ENCODE peak calls at places on chromosomes 3 and 15, in ten cellular contexts. G is psoas muscle; U is H1; T is sigmoid colon; A is lower lobe of right lung; E is hepatocyte; B is prostate gland; Q is GM23248; R is GM23338; W is CD8-positive, alpha-beta memory T cell. Y is an unnamed sample.

GRCh38 chr3:183252973-183253363 is at the start of gene B3GNT5:
- DNase-seq in G (peak; percentile 49), U (no peak), T (peak; percentile 65), A (peak; percentile 90), E (peak; percentile 92), B (peak; percentile 91), Q (no peak), R (peak; percentile 84), W (peak; percentile 21), Y (peak; percentile 77)

GRCh38 chr3:184227481-184227935 is 1.9 kb upstream of the VWA5B2 start:
- DNase-seq in G (no peak), U (no peak), T (no peak), A (no peak), E (no peak), B (no peak), Q (peak; percentile 51), R (peak; percentile 72), W (peak; percentile 46), Y (no peak)

GRCh38 chr3:64443553-64444331 is 218.5 kb upstream of the PRICKLE2 start:
- DNase-seq in G (no peak), U (no peak), T (no peak), A (no peak), E (peak; percentile 53), B (no peak), Q (peak; percentile 89), R (no peak), W (no peak), Y (no peak)

GRCh38 chr3:102106421-102107097 is 257.2 kb downstream of the NFKBIZ start:
- DNase-seq in G (no peak), U (no peak), T (no peak), A (no peak), E (no peak), B (no peak), Q (peak; percentile 42), R (no peak), W (no peak), Y (no peak)

GRCh38 chr3:150899141-150899540 is 6.1 kb downstream of the MINDY4B start:
- DNase-seq in G (no peak), U (no peak), T (no peak), A (no peak), E (no peak), B (no peak), Q (no peak), R (no peak), W (no peak), Y (no peak)

GRCh38 chr3:144643778-144644191 is 672.2 kb downstream of the DIPK2A start:
- DNase-seq in G (no peak), U (no peak), T (no peak), A (no peak), E (peak; percentile 8), B (no peak), Q (peak; percentile 83), R (no peak), W (no peak), Y (no peak)

GRCh38 chr15:38611228-38611627 is 46.6 kb upstream of the RASGRP1 start:
- DNase-seq in G (no peak), U (no peak), T (no peak), A (no peak), E (no peak), B (no peak), Q (no peak), R (no peak), W (peak; percentile 41), Y (no peak)

GRCh38 chr3:197734667-197735318 is 1.9 kb downstream of the RUBCN start:
- DNase-seq in G (no peak), U (no peak), T (no peak), A (no peak), E (no peak), B (no peak), Q (no peak), R (no peak), W (no peak), Y (peak; percentile 27)

GRCh38 chr15:69394556-69395282 is 19.4 kb upstream of the KIF23 start:
- DNase-seq in G (peak; percentile 84), U (peak; percentile 67), T (peak; percentile 87), A (peak; percentile 87), E (peak; percentile 87), B (peak; percentile 70), Q (peak; percentile 82), R (peak; percentile 92), W (peak; percentile 62), Y (peak; percentile 86)

GRCh38 chr3:189249987-189250386 is 78.2 kb downstream of the TPRG1 start:
- DNase-seq in G (no peak), U (no peak), T (no peak), A (no peak), E (no peak), B (no peak), Q (no peak), R (no peak), W (no peak), Y (no peak)

GRCh38 chr15:56963719-56964118 is 45.3 kb downstream of the TCF12 start:
- DNase-seq in G (no peak), U (no peak), T (no peak), A (no peak), E (no peak), B (no peak), Q (no peak), R (peak; percentile 29), W (no peak), Y (no peak)

DNA sequence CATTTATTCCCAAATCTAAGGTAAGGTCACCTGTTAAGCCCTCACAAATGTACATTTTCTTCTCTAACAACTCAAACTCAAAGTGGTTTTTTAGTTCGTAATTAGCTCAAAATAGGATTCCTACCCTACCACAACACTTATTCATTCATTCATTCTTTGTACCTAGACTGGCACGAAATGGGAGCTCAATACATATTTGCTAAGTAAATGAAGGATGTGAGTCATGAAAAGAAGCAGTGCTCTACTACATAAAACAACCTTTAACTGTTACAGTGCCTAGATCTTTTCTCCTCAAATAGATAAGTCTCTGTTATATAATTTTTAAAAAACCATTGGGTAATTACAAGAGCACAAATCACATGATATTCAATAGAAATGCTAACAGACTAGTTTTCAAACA is 13.1 kb downstream of the RSL24D1 start:
- DNase-seq in G (no peak), U (no peak), T (no peak), A (no peak), E (no peak), B (no peak), Q (peak; percentile 6), R (no peak), W (no peak), Y (no peak)
- H3K36me3 ChIP-seq in G (peaks cover 2% of the 10 kb centered on the region), U (peaks cover 10% of the 10 kb centered on the region), T (peaks cover 25% of the 10 kb centered on the region), A (peaks cover 84% of the 10 kb centered on the region), E (no peaks in the 10 kb centered on the region), B (no peaks in the 10 kb centered on the region), Q (peaks cover 87% of the 10 kb centered on the region), R (peaks cover 52% of the 10 kb centered on the region), W (peaks cover 33% of the 10 kb centered on the region), Y (peaks cover 3% of the 10 kb centered on the region)

GRCh38 chr15:82832601-82833209 is 23.3 kb downstream of the WHAMM start:
- DNase-seq in G (no peak), U (no peak), T (no peak), A (no peak), E (no peak), B (no peak), Q (peak; percentile 95), R (no peak), W (no peak), Y (no peak)
- H3K36me3 ChIP-seq in G (peaks cover 20% of the 10 kb centered on the region), U (no peaks in the 10 kb centered on the region), T (peaks cover 87% of the 10 kb centered on the region), A (peaks cover 99% of the 10 kb centered on the region), E (no peaks in the 10 kb centered on the region), B (peaks cover 27% of the 10 kb centered on the region), Q (peaks cover 67% of the 10 kb centered on the region), R (peaks cover 11% of the 10 kb centered on the region), W (peaks cover 56% of the 10 kb centered on the region), Y (peaks cover 7% of the 10 kb centered on the region)

DNA sequence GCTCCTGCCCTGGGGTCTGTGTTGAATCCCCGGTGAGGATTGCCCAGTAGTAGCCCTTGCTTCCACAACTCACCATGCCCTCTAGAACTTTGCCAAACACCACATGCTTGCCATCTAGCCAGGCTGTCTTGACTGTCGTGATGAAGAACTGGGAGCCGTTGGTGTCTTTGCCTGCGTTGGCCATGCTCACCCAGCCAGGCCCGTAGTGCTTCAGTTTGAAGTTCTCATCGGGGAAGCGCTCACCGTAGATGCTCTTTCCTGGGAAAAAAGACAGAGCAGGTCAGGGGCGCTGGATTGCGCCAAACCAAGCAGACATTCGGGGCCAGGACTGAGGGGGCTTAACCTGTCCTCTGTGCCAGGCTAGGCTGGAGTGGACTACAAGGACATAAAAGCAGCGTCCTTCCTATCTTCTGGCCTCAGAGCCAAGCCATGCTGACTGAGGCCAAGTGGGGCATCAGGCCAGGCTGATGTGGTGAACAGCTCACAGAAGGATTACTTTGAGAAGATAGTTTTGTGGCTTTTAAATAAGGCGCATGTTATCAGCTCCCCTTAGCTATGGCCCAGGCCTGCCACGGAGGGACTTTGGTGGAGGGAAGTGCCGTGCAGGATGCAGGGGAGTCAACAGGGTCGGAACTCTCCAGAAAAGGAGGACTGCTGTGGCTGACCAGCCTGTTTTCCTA is 5.3 kb downstream of the SNX22 start:
- DNase-seq in G (no peak), U (no peak), T (no peak), A (no peak), E (no peak), B (no peak), Q (no peak), R (no peak), W (no peak), Y (no peak)
- H3K36me3 ChIP-seq in G (peaks cover 7% of the 10 kb centered on the region), U (peaks cover 38% of the 10 kb centered on the region), T (peaks cover 58% of the 10 kb centered on the region), A (peaks cover 77% of the 10 kb centered on the region), E (no peaks in the 10 kb centered on the region), B (peaks cover 38% of the 10 kb centered on the region), Q (peaks cover 55% of the 10 kb centered on the region), R (peaks cover 53% of the 10 kb centered on the region), W (peaks cover 55% of the 10 kb centered on the region), Y (peaks cover 21% of the 10 kb centered on the region)

DNA sequence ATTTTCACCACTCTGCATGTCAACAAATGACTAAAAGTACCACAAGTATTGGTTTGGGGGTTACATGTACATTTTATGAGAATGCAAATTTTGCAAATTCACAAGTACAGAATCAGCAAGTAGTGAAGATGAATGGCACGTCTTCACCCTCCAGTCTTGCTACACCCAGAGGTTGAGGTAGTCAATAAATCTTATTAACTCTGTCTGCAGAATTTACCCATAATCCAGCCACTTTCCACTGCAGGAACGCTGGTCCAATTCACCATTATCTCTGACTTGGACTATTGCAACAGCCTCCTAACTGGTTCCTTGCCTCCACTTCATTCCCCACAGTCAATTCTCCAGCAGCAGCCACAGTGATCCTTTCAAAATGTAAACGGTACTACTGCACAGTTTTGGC is 10.6 kb downstream of the PSMA4 start:
- DNase-seq in G (no peak), U (no peak), T (no peak), A (no peak), E (no peak), B (no peak), Q (no peak), R (no peak), W (no peak), Y (no peak)
- H3K36me3 ChIP-seq in G (peaks cover 13% of the 10 kb centered on the region), U (peaks cover 15% of the 10 kb centered on the region), T (peaks cover 44% of the 10 kb centered on the region), A (peaks cover 53% of the 10 kb centered on the region), E (no peaks in the 10 kb centered on the region), B (peaks cover 7% of the 10 kb centered on the region), Q (peaks cover 36% of the 10 kb centered on the region), R (peaks cover 27% of the 10 kb centered on the region), W (peaks cover 24% of the 10 kb centered on the region), Y (no peaks in the 10 kb centered on the region)

DNA sequence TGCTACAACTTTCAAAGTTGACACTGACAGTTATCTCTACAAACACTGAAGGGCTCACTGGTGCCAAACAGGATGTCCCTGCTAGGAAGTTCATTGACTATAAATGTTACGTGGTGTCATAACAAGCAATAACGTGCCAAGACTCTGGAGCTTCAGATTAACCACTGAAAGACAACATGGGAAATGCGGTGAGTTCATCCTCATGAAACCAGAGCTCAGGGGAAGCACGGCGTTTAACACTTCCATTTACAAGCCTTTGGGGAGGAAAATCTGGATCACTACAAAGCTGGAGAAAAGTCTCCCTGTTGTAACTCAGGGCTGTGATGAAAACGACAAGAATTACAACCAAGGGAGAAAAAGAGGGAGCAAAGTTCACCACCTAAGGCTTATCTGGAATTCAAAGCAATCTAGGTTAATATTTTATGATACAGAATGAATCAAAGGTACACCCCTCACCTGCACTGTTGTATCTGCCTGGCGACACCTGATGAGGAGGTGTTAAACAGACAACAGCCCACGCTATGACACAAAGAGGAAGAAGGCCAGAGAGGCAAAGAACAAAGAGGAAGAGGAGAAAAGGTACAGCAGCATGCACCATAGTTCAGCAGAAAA is 27.0 kb downstream of the SHQ1 start:
- DNase-seq in G (no peak), U (no peak), T (peak; percentile 63), A (no peak), E (peak; percentile 53), B (peak; percentile 80), Q (no peak), R (no peak), W (no peak), Y (no peak)
- H3K36me3 ChIP-seq in G (no peaks in the 10 kb centered on the region), U (peaks cover 2% of the 10 kb centered on the region), T (no peaks in the 10 kb centered on the region), A (peaks cover 8% of the 10 kb centered on the region), E (no peaks in the 10 kb centered on the region), B (no peaks in the 10 kb centered on the region), Q (peaks cover 3% of the 10 kb centered on the region), R (no peaks in the 10 kb centered on the region), W (no peaks in the 10 kb centered on the region), Y (no peaks in the 10 kb centered on the region)